ENCODE peak calls at places on chromosomes 6 and 20, in eight cellular contexts. One of them, this sample, is unnamed. For H3K36me3, the result is how much of the 10 kb centered on the place peaks cover.

GRCh38 chr6:2988426-2989331 is 11.0 kb upstream of the NQO2 start:
- DNase-seq in pancreas: peak
- DNase-seq in Peyer's patch: peak
- DNase-seq in brain microvascular endothelial cell: peak
- DNase-seq in heart left ventricle: peak
- DNase-seq in heart right ventricle: peak
- DNase-seq in spleen: peak
- DNase-seq in left ventricle myocardium inferior: peak
- DNase-seq in this sample: peak

GRCh38 chr20:12598894-12599293 is 409.9 kb upstream of the SPTLC3 start:
- DNase-seq in pancreas: no peak
- DNase-seq in Peyer's patch: no peak
- DNase-seq in brain microvascular endothelial cell: no peak
- DNase-seq in heart left ventricle: no peak
- DNase-seq in heart right ventricle: no peak
- DNase-seq in spleen: no peak
- DNase-seq in left ventricle myocardium inferior: no peak
- DNase-seq in this sample: no peak

GRCh38 chr20:33015114-33015491 is 7.6 kb downstream of the BPIFB2 start:
- DNase-seq in pancreas: no peak
- DNase-seq in Peyer's patch: no peak
- DNase-seq in brain microvascular endothelial cell: no peak
- DNase-seq in heart left ventricle: no peak
- DNase-seq in heart right ventricle: no peak
- DNase-seq in spleen: peak
- DNase-seq in left ventricle myocardium inferior: no peak
- DNase-seq in this sample: no peak

GRCh38 chr6:80454197-80454596 is 347.7 kb downstream of the BCKDHB start:
- DNase-seq in pancreas: no peak
- DNase-seq in Peyer's patch: no peak
- DNase-seq in brain microvascular endothelial cell: peak
- DNase-seq in heart left ventricle: no peak
- DNase-seq in heart right ventricle: no peak
- DNase-seq in spleen: no peak
- DNase-seq in left ventricle myocardium inferior: no peak
- DNase-seq in this sample: no peak

GRCh38 chr20:59123011-59123676 is 40.5 kb upstream of the ZNF831 start:
- DNase-seq in pancreas: no peak
- DNase-seq in Peyer's patch: peak
- DNase-seq in brain microvascular endothelial cell: no peak
- DNase-seq in heart left ventricle: no peak
- DNase-seq in heart right ventricle: no peak
- DNase-seq in spleen: peak
- DNase-seq in left ventricle myocardium inferior: no peak
- DNase-seq in this sample: no peak

GRCh38 chr6:75412937-75413662 is 80.5 kb downstream of the FILIP1 start:
- DNase-seq in pancreas: no peak
- DNase-seq in Peyer's patch: no peak
- DNase-seq in brain microvascular endothelial cell: no peak
- DNase-seq in heart left ventricle: no peak
- DNase-seq in heart right ventricle: no peak
- DNase-seq in spleen: no peak
- DNase-seq in left ventricle myocardium inferior: no peak
- DNase-seq in this sample: no peak

GRCh38 chr6:19830171-19830570 is 7.0 kb upstream of the ID4 start:
- DNase-seq in pancreas: no peak
- DNase-seq in Peyer's patch: no peak
- DNase-seq in brain microvascular endothelial cell: peak
- DNase-seq in heart left ventricle: no peak
- DNase-seq in heart right ventricle: no peak
- DNase-seq in spleen: no peak
- DNase-seq in left ventricle myocardium inferior: no peak
- DNase-seq in this sample: no peak

GRCh38 chr20:1874534-1875168 is 20.6 kb upstream of the SIRPA start:
- DNase-seq in pancreas: no peak
- DNase-seq in Peyer's patch: peak
- DNase-seq in brain microvascular endothelial cell: no peak
- DNase-seq in heart left ventricle: no peak
- DNase-seq in heart right ventricle: peak
- DNase-seq in spleen: peak
- DNase-seq in left ventricle myocardium inferior: no peak
- DNase-seq in this sample: no peak

GRCh38 chr20:16462711-16463110 is 110.5 kb downstream of the KIF16B start:
- DNase-seq in pancreas: no peak
- DNase-seq in Peyer's patch: no peak
- DNase-seq in brain microvascular endothelial cell: no peak
- DNase-seq in heart left ventricle: no peak
- DNase-seq in heart right ventricle: no peak
- DNase-seq in spleen: no peak
- DNase-seq in left ventricle myocardium inferior: no peak
- DNase-seq in this sample: no peak

GRCh38 chr6:11705069-11705468 is 73.5 kb downstream of the ADTRP start:
- DNase-seq in pancreas: no peak
- DNase-seq in Peyer's patch: no peak
- DNase-seq in brain microvascular endothelial cell: no peak
- DNase-seq in heart left ventricle: no peak
- DNase-seq in heart right ventricle: no peak
- DNase-seq in spleen: no peak
- DNase-seq in left ventricle myocardium inferior: no peak
- DNase-seq in this sample: no peak

GRCh38 chr6:168905451-168906090 is 348.1 kb downstream of the THBS2 start:
- DNase-seq in pancreas: no peak
- DNase-seq in Peyer's patch: no peak
- DNase-seq in brain microvascular endothelial cell: no peak
- DNase-seq in heart left ventricle: no peak
- DNase-seq in heart right ventricle: no peak
- DNase-seq in spleen: no peak
- DNase-seq in left ventricle myocardium inferior: no peak
- DNase-seq in this sample: no peak

GRCh38 chr6:28839443-28840120 is 84.2 kb downstream of the TRIM27 start:
- DNase-seq in pancreas: no peak
- DNase-seq in Peyer's patch: no peak
- DNase-seq in brain microvascular endothelial cell: no peak
- DNase-seq in heart left ventricle: no peak
- DNase-seq in heart right ventricle: no peak
- DNase-seq in spleen: no peak
- DNase-seq in left ventricle myocardium inferior: no peak
- DNase-seq in this sample: no peak

GRCh38 chr6:143374014-143374413 is 76.5 kb downstream of the ADAT2 start:
- DNase-seq in pancreas: no peak
- DNase-seq in Peyer's patch: no peak
- DNase-seq in brain microvascular endothelial cell: no peak
- DNase-seq in heart left ventricle: no peak
- DNase-seq in heart right ventricle: no peak
- DNase-seq in spleen: no peak
- DNase-seq in left ventricle myocardium inferior: no peak
- DNase-seq in this sample: no peak

GRCh38 chr6:105320766-105321165 is 82.1 kb downstream of the PREP start:
- DNase-seq in pancreas: peak
- DNase-seq in Peyer's patch: no peak
- DNase-seq in brain microvascular endothelial cell: no peak
- DNase-seq in heart left ventricle: no peak
- DNase-seq in heart right ventricle: no peak
- DNase-seq in spleen: no peak
- DNase-seq in left ventricle myocardium inferior: no peak
- DNase-seq in this sample: no peak

GRCh38 chr20:57899554-57899953 is 189.7 kb upstream of the PMEPA1 start:
- DNase-seq in pancreas: no peak
- DNase-seq in Peyer's patch: no peak
- DNase-seq in brain microvascular endothelial cell: no peak
- DNase-seq in heart left ventricle: no peak
- DNase-seq in heart right ventricle: no peak
- DNase-seq in spleen: peak
- DNase-seq in left ventricle myocardium inferior: no peak
- DNase-seq in this sample: no peak

GRCh38 chr6:118709859-118710350 is 58.5 kb upstream of the CEP85L start:
- DNase-seq in pancreas: no peak
- DNase-seq in Peyer's patch: no peak
- DNase-seq in brain microvascular endothelial cell: peak
- DNase-seq in heart left ventricle: no peak
- DNase-seq in heart right ventricle: no peak
- DNase-seq in spleen: peak
- DNase-seq in left ventricle myocardium inferior: no peak
- DNase-seq in this sample: no peak

GRCh38 chr6:158313989-158314388 is 1.7 kb downstream of the TULP4 start:
- DNase-seq in pancreas: no peak
- DNase-seq in Peyer's patch: no peak
- DNase-seq in brain microvascular endothelial cell: no peak
- DNase-seq in heart left ventricle: no peak
- DNase-seq in heart right ventricle: no peak
- DNase-seq in spleen: peak
- DNase-seq in left ventricle myocardium inferior: no peak
- DNase-seq in this sample: no peak

GRCh38 chr20:38433304-38433972 is 1.7 kb downstream of the SNHG17 start:
- DNase-seq in pancreas: no peak
- DNase-seq in Peyer's patch: no peak
- DNase-seq in brain microvascular endothelial cell: no peak
- DNase-seq in heart left ventricle: no peak
- DNase-seq in heart right ventricle: no peak
- DNase-seq in spleen: no peak
- DNase-seq in left ventricle myocardium inferior: no peak
- DNase-seq in this sample: no peak
- H3K36me3 ChIP-seq in pancreas: under half
- H3K36me3 ChIP-seq in Peyer's patch: under half
- H3K36me3 ChIP-seq in brain microvascular endothelial cell: half or more
- H3K36me3 ChIP-seq in heart left ventricle: under half
- H3K36me3 ChIP-seq in heart right ventricle: half or more
- H3K36me3 ChIP-seq in spleen: half or more
- H3K36me3 ChIP-seq in left ventricle myocardium inferior: half or more
- H3K36me3 ChIP-seq in this sample: under half

DNA sequence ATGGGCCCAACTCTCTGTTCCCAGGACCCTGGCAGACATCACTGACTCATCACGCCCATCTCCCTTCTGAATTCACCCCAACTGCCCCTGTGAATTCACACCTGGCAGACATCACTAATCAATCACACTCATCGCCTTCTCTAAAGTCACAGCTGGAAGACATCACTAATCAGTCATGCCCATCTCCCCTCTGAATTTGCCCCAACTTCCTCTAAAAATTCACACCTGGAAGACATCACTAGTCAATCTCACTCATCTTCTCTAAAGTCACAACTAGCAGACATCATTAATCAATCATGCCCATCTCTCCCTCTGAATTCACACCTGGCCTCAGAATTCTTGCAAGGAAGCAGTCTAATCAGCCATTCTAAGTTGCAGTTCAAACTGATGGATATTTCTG is 111.1 kb downstream of the FOXA2 start:
- DNase-seq in pancreas: no peak
- DNase-seq in Peyer's patch: no peak
- DNase-seq in brain microvascular endothelial cell: no peak
- DNase-seq in heart left ventricle: no peak
- DNase-seq in heart right ventricle: no peak
- DNase-seq in spleen: no peak
- DNase-seq in left ventricle myocardium inferior: no peak
- DNase-seq in this sample: no peak
- TF ChIP-seq CTCF in pancreas: no peak
- TF ChIP-seq CTCF in Peyer's patch: no peak
- TF ChIP-seq CTCF in brain microvascular endothelial cell: no peak
- TF ChIP-seq CTCF in heart left ventricle: no peak
- TF ChIP-seq CTCF in heart right ventricle: no peak
- TF ChIP-seq CTCF in spleen: no peak
- TF ChIP-seq CTCF in left ventricle myocardium inferior: no peak
- TF ChIP-seq CTCF in this sample: no peak

DNA sequence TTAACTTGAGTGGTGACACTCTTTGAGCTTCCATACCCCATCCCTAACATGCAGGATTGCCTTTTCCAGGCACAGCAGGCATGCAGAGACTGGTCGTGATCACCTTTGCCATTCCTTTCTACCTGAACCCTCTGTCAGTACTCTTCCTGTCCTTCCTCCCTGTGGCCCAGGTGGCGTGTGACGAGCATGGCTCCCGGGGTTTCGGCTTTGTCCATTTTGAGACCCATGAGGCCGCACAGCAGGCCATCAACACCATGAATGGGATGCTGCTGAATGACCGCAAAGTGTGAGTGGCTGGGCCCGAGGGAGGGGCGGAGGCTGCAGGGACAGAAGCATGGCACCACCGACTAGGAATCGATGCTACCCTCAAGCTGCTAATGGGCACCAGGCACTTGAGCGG is 6.7 kb downstream of the PABPC1L start:
- DNase-seq in pancreas: no peak
- DNase-seq in Peyer's patch: no peak
- DNase-seq in brain microvascular endothelial cell: no peak
- DNase-seq in heart left ventricle: no peak
- DNase-seq in heart right ventricle: no peak
- DNase-seq in spleen: no peak
- DNase-seq in left ventricle myocardium inferior: no peak
- DNase-seq in this sample: no peak
- H3K4me3 ChIP-seq in pancreas: no peak
- H3K4me3 ChIP-seq in Peyer's patch: no peak
- H3K4me3 ChIP-seq in brain microvascular endothelial cell: no peak
- H3K4me3 ChIP-seq in heart left ventricle: no peak
- H3K4me3 ChIP-seq in heart right ventricle: no peak
- H3K4me3 ChIP-seq in spleen: no peak
- H3K4me3 ChIP-seq in left ventricle myocardium inferior: no peak
- H3K4me3 ChIP-seq in this sample: no peak

GRCh38 chr6:41694815-41695536 is 40.4 kb downstream of the TFEB start:
- DNase-seq in pancreas: no peak
- DNase-seq in Peyer's patch: no peak
- DNase-seq in brain microvascular endothelial cell: peak
- DNase-seq in heart left ventricle: no peak
- DNase-seq in heart right ventricle: no peak
- DNase-seq in spleen: no peak
- DNase-seq in left ventricle myocardium inferior: no peak
- DNase-seq in this sample: no peak

GRCh38 chr6:41692735-41693134 is 42.7 kb downstream of the TFEB start:
- DNase-seq in pancreas: no peak
- DNase-seq in Peyer's patch: no peak
- DNase-seq in brain microvascular endothelial cell: no peak
- DNase-seq in heart left ventricle: no peak
- DNase-seq in heart right ventricle: no peak
- DNase-seq in spleen: no peak
- DNase-seq in left ventricle myocardium inferior: no peak
- DNase-seq in this sample: no peak

GRCh38 chr6:41693281-41693838 is 42.0 kb downstream of the TFEB start:
- DNase-seq in pancreas: no peak
- DNase-seq in Peyer's patch: peak
- DNase-seq in brain microvascular endothelial cell: no peak
- DNase-seq in heart left ventricle: no peak
- DNase-seq in heart right ventricle: no peak
- DNase-seq in spleen: no peak
- DNase-seq in left ventricle myocardium inferior: no peak
- DNase-seq in this sample: no peak

GRCh38 chr6:41692080-41692675 is 43.2 kb downstream of the TFEB start:
- DNase-seq in pancreas: no peak
- DNase-seq in Peyer's patch: peak
- DNase-seq in brain microvascular endothelial cell: no peak
- DNase-seq in heart left ventricle: no peak
- DNase-seq in heart right ventricle: no peak
- DNase-seq in spleen: peak
- DNase-seq in left ventricle myocardium inferior: no peak
- DNase-seq in this sample: no peak

DNA sequence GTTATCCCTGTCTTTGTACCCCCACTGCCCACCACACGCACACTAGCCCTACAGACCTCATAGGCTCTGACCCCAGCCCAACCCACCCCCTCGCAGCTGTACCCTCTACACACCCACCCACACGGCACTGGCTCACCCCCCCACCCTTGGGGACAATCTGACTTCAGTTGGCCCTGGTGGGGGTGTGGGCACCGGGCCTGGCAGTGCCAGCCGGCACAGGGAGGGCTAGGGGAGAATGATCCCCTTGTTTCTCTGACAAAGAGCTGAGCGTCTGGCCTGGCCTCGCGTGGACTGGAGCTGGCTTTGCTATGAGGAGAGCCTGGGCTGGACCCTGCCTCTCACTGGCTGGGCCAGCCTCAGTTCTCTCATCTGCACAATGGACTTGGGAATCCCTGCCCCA is 41.5 kb downstream of the TFEB start:
- DNase-seq in pancreas: no peak
- DNase-seq in Peyer's patch: no peak
- DNase-seq in brain microvascular endothelial cell: no peak
- DNase-seq in heart left ventricle: no peak
- DNase-seq in heart right ventricle: no peak
- DNase-seq in spleen: no peak
- DNase-seq in left ventricle myocardium inferior: no peak
- DNase-seq in this sample: no peak
- H3K36me3 ChIP-seq in pancreas: under half
- H3K36me3 ChIP-seq in Peyer's patch: under half
- H3K36me3 ChIP-seq in brain microvascular endothelial cell: under half
- H3K36me3 ChIP-seq in heart left ventricle: under half
- H3K36me3 ChIP-seq in heart right ventricle: under half
- H3K36me3 ChIP-seq in spleen: under half
- H3K36me3 ChIP-seq in left ventricle myocardium inferior: under half
- H3K36me3 ChIP-seq in this sample: under half